ENCODE peak calls at places on chromosome 9, in nine cellular contexts. C is breast epithelium, F is AG10803, A is AG04449, P is IMR-90, T is pancreas, H is fibroblast of lung, B is astrocyte of the cerebellum, I is bronchial epithelial cell. U is an unnamed sample.

GRCh38 chr9:89020754-89021153 is 29.5 kb downstream of the S1PR3 start:
- DNase-seq in C (no peak), F (no peak), A (no peak), P (no peak), T (no peak), H (no peak), B (no peak), I (no peak), U (no peak)

GRCh38 chr9:129694265-129694664 is 28.8 kb downstream of the PRRX2 start:
- DNase-seq in C (no peak), F (peak), A (no peak), P (no peak), T (no peak), H (no peak), B (no peak), I (no peak), U (no peak)

GRCh38 chr9:78821126-78821822 is 524.3 kb downstream of the PSAT1 start:
- DNase-seq in C (no peak), F (peak), A (no peak), P (peak), T (peak), H (peak), B (peak), I (peak), U (peak)

GRCh38 chr9:2066312-2067273 is 51.4 kb downstream of the SMARCA2 start:
- DNase-seq in C (no peak), F (peak), A (no peak), P (peak), T (no peak), H (peak), B (no peak), I (peak), U (peak)

GRCh38 chr9:99015890-99016289 is 72.2 kb downstream of the COL15A1 start:
- DNase-seq in C (no peak), F (no peak), A (no peak), P (no peak), T (no peak), H (no peak), B (no peak), I (no peak), U (no peak)

GRCh38 chr9:86573886-86574285 is 219.7 kb upstream of the TUT7 start:
- DNase-seq in C (no peak), F (peak), A (no peak), P (peak), T (no peak), H (no peak), B (no peak), I (peak), U (no peak)

GRCh38 chr9:70753311-70753710 is 338.9 kb upstream of the KLF9 start:
- DNase-seq in C (no peak), F (no peak), A (no peak), P (no peak), T (no peak), H (no peak), B (no peak), I (no peak), U (no peak)

GRCh38 chr9:136568288-136569081 is 22.6 kb upstream of the NOTCH1 start:
- DNase-seq in C (no peak), F (no peak), A (no peak), P (no peak), T (no peak), H (no peak), B (no peak), I (no peak), U (no peak)

GRCh38 chr9:114908104-114908621 is 22.2 kb downstream of the TNFSF8 start:
- DNase-seq in C (peak), F (peak), A (peak), P (peak), T (peak), H (peak), B (no peak), I (peak), U (peak)

GRCh38 chr9:24479266-24479665 is 66.4 kb downstream of the IZUMO3 start:
- DNase-seq in C (no peak), F (no peak), A (no peak), P (no peak), T (no peak), H (no peak), B (no peak), I (no peak), U (no peak)

DNA sequence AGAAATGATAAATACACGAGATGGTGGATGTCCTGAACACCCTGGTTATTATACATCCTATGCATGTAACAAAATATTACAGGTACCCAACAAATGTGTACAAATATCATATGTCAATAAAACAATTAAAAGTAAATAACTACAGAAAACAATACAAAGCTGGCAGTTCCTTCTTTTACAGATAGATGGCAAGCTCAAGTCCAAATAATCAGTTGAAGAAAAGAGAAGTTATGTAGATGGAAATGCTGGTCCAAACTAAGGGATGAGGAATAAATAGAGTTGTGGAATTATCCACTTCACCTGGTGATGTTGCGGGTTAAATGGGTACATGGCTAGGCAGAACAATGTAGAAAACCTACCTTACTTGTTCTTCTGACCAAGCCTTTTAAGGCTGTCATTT is 79.4 kb downstream of the PALM2AKAP2 start:
- DNase-seq in C (no peak), F (no peak), A (no peak), P (no peak), T (no peak), H (no peak), B (no peak), I (peak), U (no peak)
- TF ChIP-seq CTCF in C (no peak), F (peak), A (no peak), P (peak), T (no peak), H (peak), B (peak), I (no peak), U (peak)

GRCh38 chr9:13033959-13034695 is 245.4 kb downstream of the MPDZ start:
- DNase-seq in C (peak), F (peak), A (no peak), P (peak), T (peak), H (peak), B (peak), I (peak), U (peak)
- H3K4me3 ChIP-seq in C (no peak), F (peak), A (peak), P (no peak), T (no peak), H (peak), B (peak), I (no peak), U (peak)

GRCh38 chr9:36895744-36896260 is 138.3 kb downstream of the PAX5 start:
- DNase-seq in C (no peak), F (no peak), A (no peak), P (no peak), T (no peak), H (no peak), B (no peak), I (no peak), U (no peak)
- TF ChIP-seq CTCF in C (no peak), F (no peak), A (no peak), P (no peak), T (no peak), H (no peak), B (no peak), I (no peak), U (no peak)

DNA sequence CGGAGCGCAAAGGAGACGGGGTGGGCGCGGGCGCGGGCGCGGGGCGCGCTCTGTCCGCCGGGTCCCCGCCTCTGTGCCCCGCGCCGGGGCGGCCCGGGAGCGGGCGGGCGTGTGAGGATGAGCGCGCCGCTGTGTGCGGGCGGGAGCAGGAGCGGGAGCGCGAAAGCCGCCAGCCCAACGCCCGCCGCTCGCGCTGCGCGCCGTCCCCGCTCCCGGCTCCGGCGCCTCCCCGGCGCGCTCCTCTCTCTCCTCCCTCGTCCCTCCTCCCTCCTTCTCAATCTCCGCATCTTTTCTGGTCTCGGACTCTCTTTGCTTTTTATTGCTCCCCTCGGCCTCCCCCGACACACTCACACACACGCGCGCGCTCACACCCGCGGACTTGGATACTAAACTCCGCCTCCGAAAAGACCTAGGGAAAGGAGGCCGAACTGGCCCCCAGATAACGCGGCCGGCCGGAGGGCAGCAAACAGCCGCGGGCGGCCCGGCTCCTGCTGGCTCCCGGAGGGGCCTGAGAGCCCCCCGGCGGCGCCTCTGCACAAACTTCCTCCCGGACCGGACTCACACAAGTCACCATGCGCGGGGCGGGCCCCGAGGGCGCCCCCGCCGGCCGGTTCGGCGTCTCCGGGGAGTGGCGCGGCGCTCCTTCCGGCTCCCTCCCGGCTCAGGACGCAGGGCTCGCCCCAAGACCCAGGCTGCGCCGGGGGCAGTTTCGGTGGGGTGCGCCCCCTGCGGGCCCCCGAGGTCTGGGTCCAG is at the start of gene FIBCD1:
- DNase-seq in C (no peak), F (peak), A (no peak), P (peak), T (no peak), H (peak), B (no peak), I (no peak), U (peak)
- H3K4me3 ChIP-seq in C (peak), F (peak), A (peak), P (peak), T (peak), H (peak), B (peak), I (peak), U (peak)

DNA sequence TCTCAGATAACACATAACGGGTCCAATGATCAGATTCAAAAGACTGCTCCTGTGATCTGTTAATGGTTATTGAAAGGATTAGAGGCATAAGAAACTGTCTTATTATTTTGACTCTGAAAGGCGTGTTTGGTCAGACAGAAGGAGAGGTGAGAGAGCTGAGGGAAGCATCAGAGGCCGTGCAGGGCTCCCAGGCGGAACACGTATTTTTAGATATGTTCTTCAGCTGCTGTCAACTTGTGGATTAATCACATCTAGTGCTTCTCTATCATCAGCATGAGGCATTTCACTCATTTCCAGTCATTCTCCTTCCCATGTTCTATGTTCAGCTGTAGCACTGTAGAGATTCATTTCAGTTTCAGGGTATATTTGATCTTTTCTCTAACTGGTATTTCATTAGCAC is 199.8 kb downstream of the MAPKAP1 start:
- DNase-seq in C (no peak), F (no peak), A (no peak), P (no peak), T (no peak), H (no peak), B (no peak), I (no peak), U (no peak)
- TF ChIP-seq CTCF in C (no peak), F (no peak), A (no peak), P (no peak), T (no peak), H (no peak), B (no peak), I (no peak), U (no peak)

GRCh38 chr9:117485176-117485575 is 70.3 kb upstream of the ASTN2 start:
- DNase-seq in C (no peak), F (peak), A (no peak), P (no peak), T (no peak), H (peak), B (peak), I (peak), U (peak)

GRCh38 chr9:117491491-117491890 is 76.6 kb upstream of the ASTN2 start:
- DNase-seq in C (no peak), F (no peak), A (no peak), P (no peak), T (peak), H (no peak), B (no peak), I (no peak), U (no peak)

GRCh38 chr9:117492476-117492875 is 77.6 kb upstream of the ASTN2 start:
- DNase-seq in C (no peak), F (no peak), A (no peak), P (no peak), T (no peak), H (no peak), B (no peak), I (no peak), U (no peak)

GRCh38 chr9:117488659-117489058 is 73.8 kb upstream of the ASTN2 start:
- DNase-seq in C (no peak), F (no peak), A (no peak), P (no peak), T (no peak), H (no peak), B (no peak), I (no peak), U (no peak)

GRCh38 chr9:117487555-117488175 is 72.8 kb upstream of the ASTN2 start:
- DNase-seq in C (peak), F (peak), A (no peak), P (peak), T (peak), H (peak), B (peak), I (peak), U (peak)
- H3K4me3 ChIP-seq in C (no peak), F (no peak), A (no peak), P (no peak), T (no peak), H (no peak), B (no peak), I (no peak), U (no peak)

DNA sequence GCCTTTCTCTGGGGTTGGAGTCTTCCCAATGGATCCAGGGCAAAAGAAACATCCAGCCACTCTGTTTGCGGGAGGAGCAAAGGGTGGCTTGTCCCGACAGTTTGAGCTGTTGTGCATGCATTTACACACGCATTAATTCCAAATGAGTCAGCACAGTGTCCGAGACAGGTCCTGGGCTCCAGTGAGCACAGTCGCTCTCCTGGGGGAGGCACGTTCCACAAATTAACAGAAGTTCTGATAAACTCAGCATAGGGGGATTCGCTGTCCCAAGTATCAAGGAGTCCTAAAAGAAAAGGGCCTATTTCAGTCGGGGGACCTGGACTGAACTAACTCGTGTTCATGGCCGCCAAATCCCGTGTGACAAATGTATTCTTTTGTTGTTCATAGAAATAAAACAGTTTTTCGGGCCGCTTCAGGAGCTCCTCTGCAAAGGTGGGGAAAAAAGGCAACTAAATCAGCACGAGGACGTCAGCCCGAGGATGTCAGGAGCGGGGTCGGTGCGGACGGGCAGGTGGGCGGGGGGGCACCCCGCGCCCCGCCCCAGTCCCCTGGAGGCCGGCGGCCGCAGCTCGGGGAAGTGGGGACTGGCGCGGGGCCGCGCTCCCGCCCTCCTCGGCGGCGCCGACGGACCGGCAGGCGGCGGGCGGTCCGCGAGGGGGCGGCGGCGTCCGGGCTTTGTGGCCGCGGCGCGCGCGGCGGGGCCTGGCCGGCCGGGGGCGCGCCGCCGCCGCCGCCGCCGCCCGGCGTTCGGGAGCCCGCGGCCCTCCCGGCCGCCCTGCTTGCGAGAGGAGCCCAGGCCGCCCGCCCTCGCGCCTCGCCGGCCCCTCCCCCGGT is at the start of gene MSANTD3:
- DNase-seq in C (peak), F (peak), A (no peak), P (peak), T (peak), H (peak), B (no peak), I (peak), U (peak)
- TF ChIP-seq CTCF in C (peak), F (no peak), A (peak), P (peak), T (no peak), H (no peak), B (no peak), I (no peak), U (no peak)

GRCh38 chr9:128180001-128180400 is 11.4 kb downstream of the CIZ1 start:
- DNase-seq in C (no peak), F (no peak), A (no peak), P (no peak), T (no peak), H (no peak), B (no peak), I (no peak), U (no peak)

GRCh38 chr9:128175743-128176142 is 15.6 kb downstream of the CIZ1 start:
- DNase-seq in C (no peak), F (no peak), A (no peak), P (no peak), T (no peak), H (no peak), B (no peak), I (no peak), U (no peak)

GRCh38 chr9:128182872-128183528 is 8.4 kb downstream of the CIZ1 start:
- DNase-seq in C (no peak), F (no peak), A (no peak), P (no peak), T (no peak), H (no peak), B (no peak), I (no peak), U (peak)

GRCh38 chr9:128178806-128179431 is 12.5 kb downstream of the CIZ1 start:
- DNase-seq in C (no peak), F (no peak), A (no peak), P (no peak), T (no peak), H (no peak), B (no peak), I (no peak), U (no peak)

DNA sequence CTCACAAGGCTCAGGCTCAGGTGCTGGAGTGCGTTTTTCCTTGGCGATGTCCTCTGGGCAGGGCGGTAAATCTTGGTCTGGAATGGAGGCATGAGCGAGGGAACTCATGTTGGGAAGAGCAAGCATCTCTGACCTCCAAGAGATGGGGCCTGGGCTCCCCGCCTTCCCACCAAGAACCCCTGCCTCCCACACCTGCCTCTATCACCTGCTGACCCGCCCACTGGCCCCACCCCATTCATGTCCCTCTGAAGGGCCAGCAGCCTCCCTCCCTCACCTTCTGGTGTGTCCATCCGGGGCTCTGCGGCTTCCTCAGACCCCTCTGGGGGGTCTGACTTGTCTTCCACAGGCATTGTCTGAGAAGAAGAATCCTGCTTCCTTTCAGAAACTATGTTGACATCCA is 10.9 kb downstream of the CIZ1 start:
- DNase-seq in C (no peak), F (no peak), A (no peak), P (no peak), T (no peak), H (no peak), B (no peak), I (no peak), U (no peak)
- H3K4me3 ChIP-seq in C (no peak), F (no peak), A (no peak), P (no peak), T (no peak), H (no peak), B (no peak), I (no peak), U (no peak)

DNA sequence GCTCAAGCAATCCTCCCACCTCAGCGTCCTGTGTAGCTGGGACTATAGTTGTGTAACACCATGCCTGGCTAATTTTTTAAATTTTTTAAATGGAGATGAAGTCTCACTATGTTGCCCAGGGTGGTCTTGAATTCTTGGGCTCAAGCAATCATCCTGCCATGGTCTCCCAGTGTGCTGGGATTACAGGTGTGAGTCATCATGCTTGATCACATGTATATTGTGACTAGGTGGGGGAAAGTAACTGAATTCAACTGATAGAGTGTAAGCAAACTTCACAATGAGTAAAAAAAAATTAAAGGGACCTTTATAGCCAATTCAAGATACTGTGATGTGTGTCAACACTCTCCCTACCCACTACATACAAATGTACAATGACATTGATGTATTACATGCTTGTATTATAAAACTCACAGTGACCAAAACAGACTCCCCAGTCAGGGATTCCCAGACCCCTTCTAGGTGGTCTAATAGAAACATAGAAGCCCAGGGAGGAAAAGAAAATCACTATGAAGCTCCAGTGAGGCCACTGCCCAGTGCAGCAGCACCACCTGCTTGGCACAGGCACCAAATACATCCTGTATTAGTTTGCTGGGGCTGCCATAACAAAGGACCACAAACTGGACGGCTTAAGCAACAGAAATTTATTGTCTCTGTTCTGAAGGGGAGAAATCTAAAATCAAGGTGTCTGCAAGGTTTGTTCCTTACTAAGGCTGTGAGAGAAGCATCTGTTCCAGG is 8.8 kb downstream of the PLGRKT start:
- DNase-seq in C (no peak), F (no peak), A (no peak), P (no peak), T (no peak), H (no peak), B (no peak), I (peak), U (no peak)
- TF ChIP-seq CTCF in C (no peak), F (no peak), A (no peak), P (no peak), T (no peak), H (no peak), B (no peak), I (no peak), U (no peak)

U was measured in astrocyte of the spinal cord.